ENCODE peak calls at places on chromosome 20, in five cellular contexts. V is left cardiac atrium; X is stimulated activated effector memory CD8-positive, alpha-beta T cell treated with anti-CD3 and anti-CD28 coated beads, Interleukin-12 subunit alpha, Interleukin-12 subunit beta, amount 100 ng/mL, for 72 hours; K is T follicular helper cell; T is AML-193. Y is an unnamed sample.

GRCh38 chr20:36573103-36573797 is at the start of gene TGIF2:
- DNase-seq in T (peak), K (peak), V (peak), X (peak), Y (peak)

GRCh38 chr20:56417911-56418310 is 5.9 kb downstream of the CASS4 start:
- DNase-seq in X (no peak), K (no peak), T (no peak), V (no peak), Y (no peak)

GRCh38 chr20:53579266-53579580 is 14.4 kb downstream of the ZNF217 start:
- DNase-seq in V (no peak), X (no peak), K (no peak), T (no peak), Y (no peak)

GRCh38 chr20:17177341-17177740 is 49.5 kb upstream of the PCSK2 start:
- DNase-seq in K (no peak), T (no peak), V (no peak), X (no peak), Y (no peak)

GRCh38 chr20:11851646-11852045 is 66.0 kb upstream of the BTBD3 start:
- DNase-seq in T (no peak), K (no peak), X (no peak), V (no peak), Y (no peak)

GRCh38 chr20:50959543-50960126 is 1.0 kb downstream of the MOCS3 start:
- DNase-seq in V (no peak), K (no peak), X (no peak), T (no peak), Y (no peak)

GRCh38 chr20:49486064-49486463 is 3.6 kb upstream of the KCNB1 start:
- DNase-seq in V (no peak), K (no peak), X (no peak), T (no peak), Y (no peak)

GRCh38 chr20:41406307-41406706 is 39.7 kb upstream of the EMILIN3 start:
- DNase-seq in V (no peak), X (no peak), K (no peak), T (no peak), Y (no peak)

GRCh38 chr20:25308671-25309394 is 60.9 kb downstream of the PYGB start:
- DNase-seq in T (no peak), V (no peak), X (no peak), K (no peak), Y (no peak)

GRCh38 chr20:37356387-37356786 is 10.4 kb downstream of the SRC start:
- DNase-seq in K (no peak), T (peak), V (peak), X (no peak), Y (peak)

GRCh38 chr20:44646023-44646640 is 5.4 kb downstream of the ADA start:
- DNase-seq in T (peak), K (no peak), V (no peak), X (peak), Y (peak)

GRCh38 chr20:3674995-3675900 is 6.6 kb downstream of the ADAM33 start:
- DNase-seq in T (no peak), X (no peak), K (no peak), V (no peak), Y (no peak)

GRCh38 chr20:20649945-20650344 is 62.5 kb downstream of the RALGAPA2 start:
- DNase-seq in X (no peak), T (no peak), V (no peak), K (no peak), Y (no peak)

GRCh38 chr20:51360451-51361230 is 181.9 kb downstream of the NFATC2 start:
- DNase-seq in X (no peak), T (no peak), K (no peak), V (no peak), Y (no peak)

GRCh38 chr20:56249244-56249955 is 868 bp downstream of the MC3R start:
- DNase-seq in K (no peak), X (peak), T (no peak), V (no peak), Y (peak)

GRCh38 chr20:61853073-61854005 is 212.3 kb downstream of the TAF4 start:
- DNase-seq in X (no peak), K (no peak), T (no peak), V (no peak), Y (no peak)

GRCh38 chr20:52103911-52104545 is 87.6 kb downstream of the ZFP64 start:
- DNase-seq in V (no peak), K (no peak), T (peak), X (peak), Y (peak)

GRCh38 chr20:5181955-5182354 is 55.1 kb downstream of the CDS2 start:
- DNase-seq in V (no peak), X (no peak), K (no peak), T (no peak), Y (no peak)

GRCh38 chr20:14510341-14510740 is 172.9 kb upstream of the FLRT3 start:
- DNase-seq in K (no peak), X (no peak), V (no peak), T (no peak), Y (no peak)

GRCh38 chr20:35010405-35011192 is 54.9 kb downstream of the MYH7B start:
- DNase-seq in K (no peak), V (peak), T (no peak), X (no peak), Y (no peak)

GRCh38 chr20:19540401-19540800 is 217.7 kb upstream of the RIN2 start:
- DNase-seq in K (no peak), V (peak), T (no peak), X (no peak), Y (no peak)

GRCh38 chr20:5720696-5721095 is 29.5 kb upstream of the SHLD1 start:
- DNase-seq in K (no peak), X (no peak), T (no peak), V (no peak), Y (no peak)

GRCh38 chr20:8476023-8476422 is 344.0 kb downstream of the PLCB1 start:
- DNase-seq in T (peak), K (no peak), X (no peak), V (no peak), Y (peak)

GRCh38 chr20:63087872-63088680 is 81.3 kb upstream of the BHLHE23 start:
- DNase-seq in T (no peak), V (peak), X (no peak), K (no peak), Y (no peak)

GRCh38 chr20:57287901-57288300 is 21.5 kb upstream of the BMP7 start:
- DNase-seq in K (no peak), V (no peak), T (no peak), X (no peak), Y (no peak)

GRCh38 chr20:32888636-32889035 is 29.9 kb downstream of the EFCAB8 start:
- DNase-seq in V (no peak), K (no peak), X (no peak), T (no peak), Y (no peak)

GRCh38 chr20:38650010-38650409 is 48.4 kb downstream of the ARHGAP40 start:
- DNase-seq in T (no peak), V (no peak), K (no peak), X (no peak), Y (no peak)

GRCh38 chr20:61951695-61952533 is 113.8 kb downstream of the TAF4 start:
- DNase-seq in V (peak), T (no peak), K (no peak), X (no peak), Y (no peak)

GRCh38 chr20:47318596-47319516 is 37.6 kb downstream of the ZMYND8 start:
- DNase-seq in X (peak), V (peak), T (no peak), K (no peak), Y (peak)

GRCh38 chr20:39019805-39020325 is 57.7 kb downstream of the DHX35 start:
- DNase-seq in X (peak), V (no peak), K (no peak), T (no peak), Y (no peak)

GRCh38 chr20:36574278-36575065 is 1.1 kb downstream of the TGIF2 start:
- DNase-seq in X (peak), T (peak), K (peak), V (peak), Y (peak)

GRCh38 chr20:61387204-61387958 is 135.3 kb downstream of the CDH4 start:
- DNase-seq in X (no peak), T (no peak), V (peak), K (no peak), Y (no peak)

GRCh38 chr20:59933849-59934585 is 580 bp upstream of the SYCP2 start:
- DNase-seq in X (peak), V (peak), K (peak), T (peak), Y (peak)

GRCh38 chr20:63602321-63602720 is 24.6 kb downstream of the GMEB2 start:
- DNase-seq in X (no peak), T (no peak), K (no peak), V (no peak), Y (no peak)

GRCh38 chr20:17504326-17504897 is 26.8 kb downstream of the BFSP1 start:
- DNase-seq in X (peak), K (no peak), V (no peak), T (no peak), Y (no peak)

GRCh38 chr20:13147071-13147961 is 73.8 kb upstream of the ISM1 start:
- DNase-seq in K (no peak), T (no peak), X (no peak), V (no peak), Y (no peak)

GRCh38 chr20:23668477-23668951 is 20.3 kb downstream of the CST4 start:
- DNase-seq in V (no peak), T (peak), K (no peak), X (peak), Y (no peak)

GRCh38 chr20:6636209-6637159 is 131.0 kb upstream of the BMP2 start:
- DNase-seq in K (no peak), V (no peak), T (peak), X (no peak), Y (no peak)

Y was measured in GF-D8.